ENCODE peak calls at places on chromosome 1, in five cellular contexts. X is NCI-H345; B is stimulated activated CD8-positive, alpha-beta memory T cell treated with anti-CD3 and anti-CD28 coated beads, Interleukin-4, amount 100 ng/mL, for 1 hour; P is stimulated activated CD4-positive, alpha-beta T cell treated with anti-CD3 and anti-CD28 coated beads, Interleukin-1b, Interleukin-23, amount 100 ng/mL, for 48 hours; Y is mucosa of gallbladder. D is an unnamed sample.

GRCh38 chr1:214058071-214058470 is 70.3 kb downstream of the PROX1 start:
- DNase-seq in X (no peak), B (no peak), P (no peak), Y (no peak), D (no peak)

GRCh38 chr1:237756304-237756967 is 134.3 kb downstream of the ZP4 start:
- DNase-seq in X (peak; percentile 76), B (no peak), P (no peak), Y (peak; percentile 41), D (no peak)

GRCh38 chr1:192530254-192530653 is 45.3 kb upstream of the RGS1 start:
- DNase-seq in X (no peak), B (no peak), P (no peak), Y (no peak), D (no peak)

GRCh38 chr1:65163193-65163805 is 15.3 kb downstream of the AK4 start:
- DNase-seq in X (no peak), B (no peak), P (no peak), Y (no peak), D (no peak)

GRCh38 chr1:208232639-208233038 is 11.5 kb downstream of the PLXNA2 start:
- DNase-seq in X (no peak), B (no peak), P (no peak), Y (no peak), D (no peak)

GRCh38 chr1:156467385-156467784 is 33.2 kb downstream of the MEF2D start:
- DNase-seq in X (no peak), B (no peak), P (no peak), Y (no peak), D (no peak)

GRCh38 chr1:43447891-43448708 is 5.6 kb downstream of the HYI start:
- DNase-seq in X (no peak), B (no peak), P (no peak), Y (peak; percentile 76), D (no peak)

GRCh38 chr1:6967431-6968079 is 182.3 kb downstream of the CAMTA1 start:
- DNase-seq in X (no peak), B (no peak), P (no peak), Y (no peak), D (no peak)

GRCh38 chr1:3186526-3186921 is 117.5 kb downstream of the PRDM16 start:
- DNase-seq in X (no peak), B (no peak), P (no peak), Y (peak; percentile 66), D (no peak)

GRCh38 chr1:185376288-185376687 is 59.2 kb upstream of the IVNS1ABP start:
- DNase-seq in X (no peak), B (no peak), P (no peak), Y (no peak), D (peak; percentile 36)

GRCh38 chr1:150609726-150610125 is 19.7 kb downstream of the ENSA start:
- DNase-seq in X (no peak), B (no peak), P (no peak), Y (no peak), D (no peak)

GRCh38 chr1:202126426-202126825 is 3.7 kb downstream of the GPR37L1 start:
- DNase-seq in X (no peak), B (no peak), P (no peak), Y (no peak), D (no peak)

GRCh38 chr1:204924013-204924759 is 53.5 kb downstream of the NFASC start:
- DNase-seq in X (no peak), B (no peak), P (no peak), Y (no peak), D (no peak)

GRCh38 chr1:160131803-160132565 is 16.4 kb downstream of the ATP1A2 start:
- DNase-seq in X (no peak), B (no peak), P (no peak), Y (no peak), D (no peak)